ENCODE peak calls at places on chromosomes 3 and 15, in eight cellular contexts. H is tibial artery, M is omental fat pad, L is cardiac fibroblast, D is GM23338, F is AG09319, T is foreskin fibroblast, K is brain microvascular endothelial cell. X is an unnamed sample.

GRCh38 chr3:14528081-14528480 is 12.1 kb downstream of the GRIP2 start:
- DNase-seq in H (no peak), M (no peak), L (no peak), D (no peak), F (no peak), T (no peak), K (no peak), X (no peak)

GRCh38 chr3:50885491-50885890 is 210.8 kb downstream of the DOCK3 start:
- DNase-seq in H (no peak), M (no peak), L (no peak), D (peak), F (no peak), T (no peak), K (no peak), X (no peak)

GRCh38 chr15:76823903-76824302 is 81.2 kb downstream of the SCAPER start:
- DNase-seq in H (no peak), M (no peak), L (no peak), D (no peak), F (no peak), T (no peak), K (no peak), X (no peak)

GRCh38 chr15:96341465-96342142 is 11.1 kb downstream of the NR2F2 start:
- DNase-seq in H (peak), M (no peak), L (peak), D (peak), F (no peak), T (no peak), K (peak), X (no peak)

GRCh38 chr15:95208988-95209387 is 977.6 kb downstream of the MCTP2 start:
- DNase-seq in H (no peak), M (no peak), L (peak), D (no peak), F (no peak), T (peak), K (peak), X (no peak)

GRCh38 chr3:188904670-188905069 is 267.1 kb upstream of the TPRG1 start:
- DNase-seq in H (no peak), M (no peak), L (peak), D (no peak), F (no peak), T (no peak), K (peak), X (no peak)

GRCh38 chr3:192928720-192929119 is 11.1 kb upstream of the MB21D2 start:
- DNase-seq in H (no peak), M (no peak), L (no peak), D (no peak), F (no peak), T (no peak), K (no peak), X (no peak)

GRCh38 chr15:88636039-88636438 is 2.8 kb upstream of the ISG20 start:
- DNase-seq in H (no peak), M (no peak), L (no peak), D (peak), F (no peak), T (no peak), K (no peak), X (no peak)

GRCh38 chr3:55330355-55330754 is 156.8 kb downstream of the WNT5A start:
- DNase-seq in H (no peak), M (no peak), L (peak), D (no peak), F (peak), T (peak), K (peak), X (no peak)

GRCh38 chr3:104069114-104069513 is 1297.6 kb upstream of the ALCAM start:
- DNase-seq in H (no peak), M (no peak), L (no peak), D (no peak), F (no peak), T (no peak), K (peak), X (no peak)

GRCh38 chr3:125039041-125039896 is 16.5 kb downstream of the HEG1 start:
- DNase-seq in H (no peak), M (no peak), L (no peak), D (no peak), F (no peak), T (no peak), K (no peak), X (no peak)

GRCh38 chr3:156688849-156689452 is 14.6 kb downstream of the TIPARP start:
- DNase-seq in H (no peak), M (no peak), L (no peak), D (no peak), F (no peak), T (no peak), K (no peak), X (no peak)

GRCh38 chr3:125431391-125431790 is 56.3 kb upstream of the ZNF148 start:
- DNase-seq in H (no peak), M (no peak), L (peak), D (no peak), F (no peak), T (peak), K (peak), X (no peak)

GRCh38 chr3:9779197-9779596 is 9.4 kb upstream of the CAMK1 start:
- DNase-seq in H (no peak), M (no peak), L (no peak), D (no peak), F (no peak), T (no peak), K (no peak), X (no peak)

GRCh38 chr15:39235084-39235795 is 345.6 kb upstream of the THBS1 start:
- DNase-seq in H (no peak), M (no peak), L (peak), D (no peak), F (no peak), T (peak), K (no peak), X (no peak)

GRCh38 chr3:17065881-17066280 is 181.1 kb downstream of the PLCL2 start:
- DNase-seq in H (no peak), M (no peak), L (no peak), D (no peak), F (no peak), T (no peak), K (peak), X (no peak)

GRCh38 chr3:38805765-38806386 is 10.1 kb downstream of the SCN10A start:
- DNase-seq in H (no peak), M (no peak), L (peak), D (peak), F (peak), T (peak), K (peak), X (no peak)

GRCh38 chr3:13111173-13111873 is 38.1 kb upstream of the IQSEC1 start:
- DNase-seq in H (peak), M (no peak), L (no peak), D (no peak), F (no peak), T (no peak), K (no peak), X (no peak)

GRCh38 chr15:45892182-45892581 is 257.4 kb downstream of the SQOR start:
- DNase-seq in H (peak), M (no peak), L (no peak), D (no peak), F (no peak), T (peak), K (no peak), X (no peak)

GRCh38 chr3:129360224-129360623 is 68.2 kb downstream of the EFCAB12 start:
- DNase-seq in H (no peak), M (no peak), L (no peak), D (no peak), F (no peak), T (no peak), K (no peak), X (no peak)

GRCh38 chr3:152270145-152270870 is 1.6 kb downstream of the MBNL1 start:
- DNase-seq in H (no peak), M (no peak), L (peak), D (no peak), F (no peak), T (no peak), K (no peak), X (no peak)

GRCh38 chr3:127443581-127444375 is 146.8 kb downstream of the TPRA1 start:
- DNase-seq in H (peak), M (peak), L (no peak), D (no peak), F (no peak), T (no peak), K (no peak), X (no peak)

GRCh38 chr3:9946112-9947024 is 5.8 kb downstream of the PRRT3 start:
- DNase-seq in H (peak), M (peak), L (peak), D (peak), F (peak), T (peak), K (peak), X (peak)

GRCh38 chr3:124620600-124621063 is 109.6 kb upstream of the UMPS start:
- DNase-seq in H (no peak), M (no peak), L (peak), D (no peak), F (no peak), T (no peak), K (peak), X (no peak)

GRCh38 chr15:67968564-67969440 is 85.3 kb upstream of the PIAS1 start:
- DNase-seq in H (no peak), M (no peak), L (no peak), D (peak), F (no peak), T (no peak), K (no peak), X (no peak)

GRCh38 chr3:37945803-37946530 is 44.6 kb upstream of the VILL start:
- DNase-seq in H (no peak), M (no peak), L (peak), D (no peak), F (no peak), T (peak), K (peak), X (no peak)

GRCh38 chr15:66327736-66328135 is 28.7 kb downstream of the TIPIN start:
- DNase-seq in H (no peak), M (no peak), L (no peak), D (no peak), F (no peak), T (no peak), K (no peak), X (no peak)

GRCh38 chr3:51970606-51971300 is 3.1 kb downstream of the ABHD14B start:
- DNase-seq in H (no peak), M (no peak), L (no peak), D (no peak), F (no peak), T (no peak), K (no peak), X (no peak)

GRCh38 chr3:48694610-48695051 is 8.9 kb upstream of the NCKIPSD start:
- DNase-seq in H (peak), M (no peak), L (peak), D (no peak), F (peak), T (peak), K (peak), X (no peak)

GRCh38 chr3:150371741-150372254 is 36.3 kb upstream of the TSC22D2 start:
- DNase-seq in H (no peak), M (no peak), L (peak), D (no peak), F (peak), T (peak), K (peak), X (no peak)

GRCh38 chr3:126540342-126540849 is 16.4 kb downstream of the CHST13 start:
- DNase-seq in H (peak), M (peak), L (peak), D (no peak), F (peak), T (peak), K (peak), X (peak)

GRCh38 chr15:51561271-51561670 is 61.3 kb downstream of the DMXL2 start:
- DNase-seq in H (no peak), M (no peak), L (no peak), D (peak), F (no peak), T (no peak), K (no peak), X (no peak)
- TF ChIP-seq CTCF in H (no peak), M (no peak), L (no peak), D (no peak), F (no peak), T (no peak), K (no peak), X (no peak)

DNA sequence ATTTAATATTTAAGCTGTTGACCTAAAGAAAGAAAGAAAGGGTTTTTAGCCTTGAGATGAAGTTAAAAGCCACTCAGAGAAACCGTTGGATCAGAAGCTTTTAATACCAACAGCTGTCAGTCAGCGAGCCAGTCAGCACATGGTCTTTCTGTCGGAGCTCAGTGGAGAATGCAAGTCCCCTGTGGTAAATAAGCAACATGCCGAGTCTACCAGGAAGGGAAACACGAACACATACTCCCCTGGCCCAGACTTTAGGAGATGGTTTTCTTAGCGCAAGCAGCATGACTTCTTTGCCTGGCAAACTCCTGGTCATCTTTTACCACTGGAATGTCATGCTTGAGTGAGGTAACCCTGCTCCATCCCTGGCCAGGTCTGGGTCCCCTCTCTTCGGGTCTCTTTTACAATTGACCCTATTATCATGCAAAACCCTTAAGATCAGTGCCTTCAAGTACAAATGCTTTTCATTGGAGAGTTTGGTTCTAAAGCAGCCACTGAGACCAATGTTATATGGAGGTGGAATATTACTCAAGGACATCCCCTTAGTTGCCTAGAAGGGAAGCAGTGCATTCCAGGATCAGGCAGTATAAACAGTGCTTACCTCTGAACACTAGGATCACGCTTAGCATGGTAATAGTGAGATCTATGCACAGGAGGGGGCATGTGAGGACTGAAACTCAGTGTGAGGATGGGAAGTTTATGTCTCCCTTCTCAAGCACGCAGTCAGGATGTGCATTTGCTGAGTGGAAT is 28.2 kb downstream of the SLCO3A1 start:
- DNase-seq in H (no peak), M (no peak), L (no peak), D (peak), F (no peak), T (no peak), K (no peak), X (no peak)
- TF ChIP-seq CTCF in H (no peak), M (no peak), L (no peak), D (no peak), F (no peak), T (no peak), K (no peak), X (no peak)

GRCh38 chr15:63979227-63979793 is 67.0 kb downstream of the DAPK2 start:
- DNase-seq in H (no peak), M (no peak), L (no peak), D (no peak), F (no peak), T (no peak), K (no peak), X (no peak)
- TF ChIP-seq CTCF in H (no peak), M (no peak), L (no peak), D (no peak), F (no peak), T (no peak), K (no peak), X (no peak)

GRCh38 chr3:196273655-196274054 is 13.9 kb downstream of the PCYT1A start:
- DNase-seq in H (no peak), M (no peak), L (no peak), D (no peak), F (no peak), T (no peak), K (no peak), X (no peak)

GRCh38 chr3:196272826-196273225 is 14.7 kb downstream of the PCYT1A start:
- DNase-seq in H (no peak), M (no peak), L (no peak), D (no peak), F (no peak), T (no peak), K (no peak), X (no peak)

GRCh38 chr3:196274585-196274984 is 12.9 kb downstream of the PCYT1A start:
- DNase-seq in H (no peak), M (no peak), L (peak), D (no peak), F (no peak), T (no peak), K (peak), X (no peak)

GRCh38 chr3:196270499-196270898 is 17.0 kb downstream of the PCYT1A start:
- DNase-seq in H (no peak), M (no peak), L (no peak), D (no peak), F (no peak), T (no peak), K (no peak), X (no peak)

DNA sequence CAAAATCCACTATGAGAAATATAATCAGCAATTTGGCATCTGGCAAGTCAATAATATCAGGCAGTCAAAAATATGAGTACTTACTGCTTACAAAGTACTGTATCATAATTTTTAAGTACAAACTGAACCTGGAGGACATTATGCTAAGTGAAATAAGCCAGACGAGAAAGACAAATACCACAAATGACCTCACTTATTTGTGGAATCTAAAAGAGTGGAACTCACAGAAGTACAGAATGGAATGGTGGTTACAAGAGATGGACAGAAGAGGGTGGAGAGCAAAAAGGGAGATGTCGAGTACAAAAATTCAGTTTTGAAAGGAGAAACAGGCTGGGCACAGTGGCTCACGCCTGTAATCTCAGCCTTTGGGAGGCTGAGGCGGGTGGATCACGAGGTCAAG is 12.4 kb downstream of the PCYT1A start:
- DNase-seq in H (no peak), M (no peak), L (peak), D (no peak), F (no peak), T (no peak), K (no peak), X (no peak)
- TF ChIP-seq CTCF in H (no peak), M (no peak), L (no peak), D (no peak), F (no peak), T (no peak), K (no peak), X (no peak)

X was measured in glutamatergic neuron.